ENCODE peak calls at places on chromosomes 6 and 20, in eight cellular contexts. One of them, this sample, is unnamed.

GRCh38 chr6:46098678-46099077 is 31.1 kb upstream of the ENPP4 start:
- DNase-seq in cardiac fibroblast: no peak
- DNase-seq in fibroblast of pulmonary artery: no peak
- DNase-seq in neural progenitor cell: no peak
- DNase-seq in CD8-positive, alpha-beta T cell: no peak
- DNase-seq in epithelial cell of proximal tubule: no peak
- DNase-seq in activated B cell treated with CpG ODN at 0.5 μM for 24 hours: no peak
- DNase-seq in OCI-LY7: no peak
- DNase-seq in this sample: no peak

GRCh38 chr6:20154778-20155177 is 57.5 kb downstream of the MBOAT1 start:
- DNase-seq in cardiac fibroblast: no peak
- DNase-seq in fibroblast of pulmonary artery: no peak
- DNase-seq in neural progenitor cell: no peak
- DNase-seq in CD8-positive, alpha-beta T cell: no peak
- DNase-seq in epithelial cell of proximal tubule: no peak
- DNase-seq in activated B cell treated with CpG ODN at 0.5 μM for 24 hours: no peak
- DNase-seq in OCI-LY7: no peak
- DNase-seq in this sample: no peak

GRCh38 chr20:8196096-8196495 is 64.0 kb downstream of the PLCB1 start:
- DNase-seq in cardiac fibroblast: no peak
- DNase-seq in fibroblast of pulmonary artery: peak
- DNase-seq in neural progenitor cell: no peak
- DNase-seq in CD8-positive, alpha-beta T cell: no peak
- DNase-seq in epithelial cell of proximal tubule: no peak
- DNase-seq in activated B cell treated with CpG ODN at 0.5 μM for 24 hours: no peak
- DNase-seq in OCI-LY7: no peak
- DNase-seq in this sample: no peak

GRCh38 chr20:36802326-36803223 is 29.0 kb upstream of the DSN1 start:
- DNase-seq in cardiac fibroblast: peak
- DNase-seq in fibroblast of pulmonary artery: peak
- DNase-seq in neural progenitor cell: no peak
- DNase-seq in CD8-positive, alpha-beta T cell: no peak
- DNase-seq in epithelial cell of proximal tubule: no peak
- DNase-seq in activated B cell treated with CpG ODN at 0.5 μM for 24 hours: no peak
- DNase-seq in OCI-LY7: no peak
- DNase-seq in this sample: no peak

GRCh38 chr6:87656857-87657256 is 45.2 kb downstream of the AKIRIN2 start:
- DNase-seq in cardiac fibroblast: peak
- DNase-seq in fibroblast of pulmonary artery: no peak
- DNase-seq in neural progenitor cell: no peak
- DNase-seq in CD8-positive, alpha-beta T cell: no peak
- DNase-seq in epithelial cell of proximal tubule: no peak
- DNase-seq in activated B cell treated with CpG ODN at 0.5 μM for 24 hours: no peak
- DNase-seq in OCI-LY7: peak
- DNase-seq in this sample: no peak

GRCh38 chr6:155495011-155495768 is 39.6 kb upstream of the NOX3 start:
- DNase-seq in cardiac fibroblast: peak
- DNase-seq in fibroblast of pulmonary artery: peak
- DNase-seq in neural progenitor cell: peak
- DNase-seq in CD8-positive, alpha-beta T cell: no peak
- DNase-seq in epithelial cell of proximal tubule: no peak
- DNase-seq in activated B cell treated with CpG ODN at 0.5 μM for 24 hours: no peak
- DNase-seq in OCI-LY7: peak
- DNase-seq in this sample: no peak

GRCh38 chr6:17354700-17355403 is 38.5 kb upstream of the CAP2 start:
- DNase-seq in cardiac fibroblast: peak
- DNase-seq in fibroblast of pulmonary artery: peak
- DNase-seq in neural progenitor cell: no peak
- DNase-seq in CD8-positive, alpha-beta T cell: no peak
- DNase-seq in epithelial cell of proximal tubule: peak
- DNase-seq in activated B cell treated with CpG ODN at 0.5 μM for 24 hours: no peak
- DNase-seq in OCI-LY7: peak
- DNase-seq in this sample: no peak

GRCh38 chr6:37155394-37156312 is 14.3 kb upstream of the PIM1 start:
- DNase-seq in cardiac fibroblast: no peak
- DNase-seq in fibroblast of pulmonary artery: no peak
- DNase-seq in neural progenitor cell: no peak
- DNase-seq in CD8-positive, alpha-beta T cell: no peak
- DNase-seq in epithelial cell of proximal tubule: no peak
- DNase-seq in activated B cell treated with CpG ODN at 0.5 μM for 24 hours: peak
- DNase-seq in OCI-LY7: peak
- DNase-seq in this sample: no peak

GRCh38 chr20:19083136-19083621 is 129.3 kb upstream of the SLC24A3 start:
- DNase-seq in cardiac fibroblast: no peak
- DNase-seq in fibroblast of pulmonary artery: no peak
- DNase-seq in neural progenitor cell: no peak
- DNase-seq in CD8-positive, alpha-beta T cell: no peak
- DNase-seq in epithelial cell of proximal tubule: no peak
- DNase-seq in activated B cell treated with CpG ODN at 0.5 μM for 24 hours: no peak
- DNase-seq in OCI-LY7: no peak
- DNase-seq in this sample: no peak

GRCh38 chr20:38617011-38617829 is 15.6 kb downstream of the ARHGAP40 start:
- DNase-seq in cardiac fibroblast: peak
- DNase-seq in fibroblast of pulmonary artery: no peak
- DNase-seq in neural progenitor cell: no peak
- DNase-seq in CD8-positive, alpha-beta T cell: no peak
- DNase-seq in epithelial cell of proximal tubule: peak
- DNase-seq in activated B cell treated with CpG ODN at 0.5 μM for 24 hours: no peak
- DNase-seq in OCI-LY7: no peak
- DNase-seq in this sample: no peak

GRCh38 chr6:2899596-2899995 is 3.5 kb downstream of the SERPINB9 start:
- DNase-seq in cardiac fibroblast: no peak
- DNase-seq in fibroblast of pulmonary artery: no peak
- DNase-seq in neural progenitor cell: no peak
- DNase-seq in CD8-positive, alpha-beta T cell: no peak
- DNase-seq in epithelial cell of proximal tubule: no peak
- DNase-seq in activated B cell treated with CpG ODN at 0.5 μM for 24 hours: no peak
- DNase-seq in OCI-LY7: no peak
- DNase-seq in this sample: no peak

GRCh38 chr6:36924131-36924530 is 30.4 kb upstream of the PI16 start:
- DNase-seq in cardiac fibroblast: no peak
- DNase-seq in fibroblast of pulmonary artery: no peak
- DNase-seq in neural progenitor cell: no peak
- DNase-seq in CD8-positive, alpha-beta T cell: no peak
- DNase-seq in epithelial cell of proximal tubule: no peak
- DNase-seq in activated B cell treated with CpG ODN at 0.5 μM for 24 hours: no peak
- DNase-seq in OCI-LY7: no peak
- DNase-seq in this sample: no peak

GRCh38 chr20:35796556-35796955 is 24.7 kb downstream of the PHF20 start:
- DNase-seq in cardiac fibroblast: no peak
- DNase-seq in fibroblast of pulmonary artery: peak
- DNase-seq in neural progenitor cell: no peak
- DNase-seq in CD8-positive, alpha-beta T cell: no peak
- DNase-seq in epithelial cell of proximal tubule: no peak
- DNase-seq in activated B cell treated with CpG ODN at 0.5 μM for 24 hours: no peak
- DNase-seq in OCI-LY7: peak
- DNase-seq in this sample: no peak

GRCh38 chr6:41451039-41451438 is 95.1 kb upstream of the FOXP4 start:
- DNase-seq in cardiac fibroblast: no peak
- DNase-seq in fibroblast of pulmonary artery: no peak
- DNase-seq in neural progenitor cell: peak
- DNase-seq in CD8-positive, alpha-beta T cell: no peak
- DNase-seq in epithelial cell of proximal tubule: no peak
- DNase-seq in activated B cell treated with CpG ODN at 0.5 μM for 24 hours: no peak
- DNase-seq in OCI-LY7: peak
- DNase-seq in this sample: no peak

GRCh38 chr6:53984163-53984562 is 127.1 kb upstream of the MLIP start:
- DNase-seq in cardiac fibroblast: peak
- DNase-seq in fibroblast of pulmonary artery: peak
- DNase-seq in neural progenitor cell: no peak
- DNase-seq in CD8-positive, alpha-beta T cell: no peak
- DNase-seq in epithelial cell of proximal tubule: peak
- DNase-seq in activated B cell treated with CpG ODN at 0.5 μM for 24 hours: no peak
- DNase-seq in OCI-LY7: no peak
- DNase-seq in this sample: no peak

GRCh38 chr6:139943391-139943790 is 568.9 kb upstream of the CITED2 start:
- DNase-seq in cardiac fibroblast: peak
- DNase-seq in fibroblast of pulmonary artery: peak
- DNase-seq in neural progenitor cell: no peak
- DNase-seq in CD8-positive, alpha-beta T cell: no peak
- DNase-seq in epithelial cell of proximal tubule: peak
- DNase-seq in activated B cell treated with CpG ODN at 0.5 μM for 24 hours: no peak
- DNase-seq in OCI-LY7: no peak
- DNase-seq in this sample: no peak

GRCh38 chr20:48722737-48723191 is 105.0 kb downstream of the PREX1 start:
- DNase-seq in cardiac fibroblast: peak
- DNase-seq in fibroblast of pulmonary artery: peak
- DNase-seq in neural progenitor cell: no peak
- DNase-seq in CD8-positive, alpha-beta T cell: peak
- DNase-seq in epithelial cell of proximal tubule: no peak
- DNase-seq in activated B cell treated with CpG ODN at 0.5 μM for 24 hours: no peak
- DNase-seq in OCI-LY7: peak
- DNase-seq in this sample: peak

GRCh38 chr6:46940433-46941226 is 18.9 kb upstream of the ADGRF5 start:
- DNase-seq in cardiac fibroblast: no peak
- DNase-seq in fibroblast of pulmonary artery: no peak
- DNase-seq in neural progenitor cell: no peak
- DNase-seq in CD8-positive, alpha-beta T cell: no peak
- DNase-seq in epithelial cell of proximal tubule: no peak
- DNase-seq in activated B cell treated with CpG ODN at 0.5 μM for 24 hours: no peak
- DNase-seq in OCI-LY7: no peak
- DNase-seq in this sample: no peak

GRCh38 chr20:57709823-57710799 is at the start of gene PMEPA1:
- DNase-seq in cardiac fibroblast: peak
- DNase-seq in fibroblast of pulmonary artery: peak
- DNase-seq in neural progenitor cell: peak
- DNase-seq in CD8-positive, alpha-beta T cell: peak
- DNase-seq in epithelial cell of proximal tubule: no peak
- DNase-seq in activated B cell treated with CpG ODN at 0.5 μM for 24 hours: peak
- DNase-seq in OCI-LY7: peak
- DNase-seq in this sample: peak
- TF ChIP-seq CTCF in cardiac fibroblast: no peak
- TF ChIP-seq CTCF in fibroblast of pulmonary artery: no peak
- TF ChIP-seq CTCF in neural progenitor cell: no peak
- TF ChIP-seq CTCF in CD8-positive, alpha-beta T cell: no peak
- TF ChIP-seq CTCF in epithelial cell of proximal tubule: no peak
- TF ChIP-seq CTCF in activated B cell treated with CpG ODN at 0.5 μM for 24 hours: no peak
- TF ChIP-seq CTCF in OCI-LY7: peak
- TF ChIP-seq CTCF in this sample: no peak

GRCh38 chr6:21590345-21590744 is 3.2 kb upstream of the SOX4 start:
- DNase-seq in cardiac fibroblast: no peak
- DNase-seq in fibroblast of pulmonary artery: peak
- DNase-seq in neural progenitor cell: no peak
- DNase-seq in CD8-positive, alpha-beta T cell: no peak
- DNase-seq in epithelial cell of proximal tubule: no peak
- DNase-seq in activated B cell treated with CpG ODN at 0.5 μM for 24 hours: no peak
- DNase-seq in OCI-LY7: no peak
- DNase-seq in this sample: no peak

GRCh38 chr6:21586760-21587181 is 6.8 kb upstream of the SOX4 start:
- DNase-seq in cardiac fibroblast: no peak
- DNase-seq in fibroblast of pulmonary artery: no peak
- DNase-seq in neural progenitor cell: no peak
- DNase-seq in CD8-positive, alpha-beta T cell: no peak
- DNase-seq in epithelial cell of proximal tubule: no peak
- DNase-seq in activated B cell treated with CpG ODN at 0.5 μM for 24 hours: no peak
- DNase-seq in OCI-LY7: no peak
- DNase-seq in this sample: no peak

GRCh38 chr6:21587182-21587924 is 6.2 kb upstream of the SOX4 start:
- DNase-seq in cardiac fibroblast: peak
- DNase-seq in fibroblast of pulmonary artery: peak
- DNase-seq in neural progenitor cell: peak
- DNase-seq in CD8-positive, alpha-beta T cell: no peak
- DNase-seq in epithelial cell of proximal tubule: no peak
- DNase-seq in activated B cell treated with CpG ODN at 0.5 μM for 24 hours: peak
- DNase-seq in OCI-LY7: no peak
- DNase-seq in this sample: peak

GRCh38 chr6:21587925-21588811 is 5.4 kb upstream of the SOX4 start:
- DNase-seq in cardiac fibroblast: peak
- DNase-seq in fibroblast of pulmonary artery: peak
- DNase-seq in neural progenitor cell: peak
- DNase-seq in CD8-positive, alpha-beta T cell: peak
- DNase-seq in epithelial cell of proximal tubule: no peak
- DNase-seq in activated B cell treated with CpG ODN at 0.5 μM for 24 hours: peak
- DNase-seq in OCI-LY7: peak
- DNase-seq in this sample: peak

GRCh38 chr6:21588812-21589811 is 4.4 kb upstream of the SOX4 start:
- DNase-seq in cardiac fibroblast: peak
- DNase-seq in fibroblast of pulmonary artery: peak
- DNase-seq in neural progenitor cell: peak
- DNase-seq in CD8-positive, alpha-beta T cell: peak
- DNase-seq in epithelial cell of proximal tubule: peak
- DNase-seq in activated B cell treated with CpG ODN at 0.5 μM for 24 hours: peak
- DNase-seq in OCI-LY7: peak
- DNase-seq in this sample: peak
- TF ChIP-seq CTCF in cardiac fibroblast: peak
- TF ChIP-seq CTCF in fibroblast of pulmonary artery: peak
- TF ChIP-seq CTCF in neural progenitor cell: peak
- TF ChIP-seq CTCF in CD8-positive, alpha-beta T cell: peak
- TF ChIP-seq CTCF in epithelial cell of proximal tubule: peak
- TF ChIP-seq CTCF in activated B cell treated with CpG ODN at 0.5 μM for 24 hours: peak
- TF ChIP-seq CTCF in OCI-LY7: peak
- TF ChIP-seq CTCF in this sample: peak

GRCh38 chr20:58868795-58869194 is 16.3 kb downstream of the GNAS start:
- DNase-seq in cardiac fibroblast: no peak
- DNase-seq in fibroblast of pulmonary artery: no peak
- DNase-seq in neural progenitor cell: peak
- DNase-seq in CD8-positive, alpha-beta T cell: no peak
- DNase-seq in epithelial cell of proximal tubule: no peak
- DNase-seq in activated B cell treated with CpG ODN at 0.5 μM for 24 hours: no peak
- DNase-seq in OCI-LY7: no peak
- DNase-seq in this sample: no peak
- TF ChIP-seq CTCF in cardiac fibroblast: no peak
- TF ChIP-seq CTCF in fibroblast of pulmonary artery: peak
- TF ChIP-seq CTCF in neural progenitor cell: peak
- TF ChIP-seq CTCF in CD8-positive, alpha-beta T cell: no peak
- TF ChIP-seq CTCF in epithelial cell of proximal tubule: peak
- TF ChIP-seq CTCF in activated B cell treated with CpG ODN at 0.5 μM for 24 hours: no peak
- TF ChIP-seq CTCF in OCI-LY7: peak
- TF ChIP-seq CTCF in this sample: no peak

GRCh38 chr20:61185841-61186601 is 66.0 kb upstream of the CDH4 start:
- DNase-seq in cardiac fibroblast: peak
- DNase-seq in fibroblast of pulmonary artery: peak
- DNase-seq in neural progenitor cell: no peak
- DNase-seq in CD8-positive, alpha-beta T cell: no peak
- DNase-seq in epithelial cell of proximal tubule: peak
- DNase-seq in activated B cell treated with CpG ODN at 0.5 μM for 24 hours: no peak
- DNase-seq in OCI-LY7: no peak
- DNase-seq in this sample: no peak
- TF ChIP-seq CTCF in cardiac fibroblast: peak
- TF ChIP-seq CTCF in fibroblast of pulmonary artery: no peak
- TF ChIP-seq CTCF in neural progenitor cell: no peak
- TF ChIP-seq CTCF in CD8-positive, alpha-beta T cell: no peak
- TF ChIP-seq CTCF in epithelial cell of proximal tubule: no peak
- TF ChIP-seq CTCF in activated B cell treated with CpG ODN at 0.5 μM for 24 hours: no peak
- TF ChIP-seq CTCF in OCI-LY7: no peak
- TF ChIP-seq CTCF in this sample: no peak

This sample was measured in natural killer cell.